ENCODE peak calls at places on chromosomes 2 and 18, in six cellular contexts. L is HCT116, N is K562, C is ovary, O is uterus, M is transverse colon. X is an unnamed sample. For H3K4me1, the result is how much of the 10 kb centered on the place peaks cover.

GRCh38 chr18:55351220-55351619 is 236.8 kb downstream of the TCF4 start:
- DNase-seq in L (no peak), N (no peak), C (no peak), O (no peak), M (no peak), X (no peak)

GRCh38 chr2:222241054-222241453 is 57.7 kb downstream of the PAX3 start:
- DNase-seq in L (no peak), N (no peak), C (no peak), O (no peak), M (no peak), X (no peak)

GRCh38 chr18:59744271-59744721 is 47.1 kb upstream of the CCBE1 start:
- DNase-seq in L (no peak), N (no peak), C (no peak), O (no peak), M (no peak), X (no peak)

GRCh38 chr18:77116201-77117080 is 16.1 kb downstream of the MBP start:
- DNase-seq in L (no peak), N (no peak), C (no peak), O (peak), M (no peak), X (no peak)

GRCh38 chr18:13460946-13461345 is 242.4 kb downstream of the LDLRAD4 start:
- DNase-seq in L (no peak), N (no peak), C (no peak), O (no peak), M (no peak), X (no peak)

GRCh38 chr2:191638079-191638801 is 39.7 kb upstream of the NABP1 start:
- DNase-seq in L (no peak), N (peak), C (no peak), O (no peak), M (no peak), X (no peak)

GRCh38 chr2:239006886-239007285 is 159.0 kb downstream of the TWIST2 start:
- DNase-seq in L (no peak), N (no peak), C (no peak), O (no peak), M (no peak), X (no peak)

GRCh38 chr2:216830346-216830745 is 29.5 kb downstream of the TNP1 start:
- DNase-seq in L (no peak), N (no peak), C (no peak), O (no peak), M (no peak), X (no peak)

GRCh38 chr2:23900927-23901322 is 26.0 kb downstream of the ATAD2B start:
- DNase-seq in L (peak), N (peak), C (no peak), O (no peak), M (peak), X (no peak)

GRCh38 chr2:23900133-23900926 is 26.6 kb downstream of the ATAD2B start:
- DNase-seq in L (peak), N (peak), C (no peak), O (no peak), M (peak), X (no peak)

GRCh38 chr2:23903034-23903433 is 23.9 kb downstream of the ATAD2B start:
- DNase-seq in L (no peak), N (no peak), C (no peak), O (no peak), M (no peak), X (no peak)

GRCh38 chr2:23904215-23904614 is 22.7 kb downstream of the ATAD2B start:
- DNase-seq in L (no peak), N (no peak), C (no peak), O (no peak), M (no peak), X (no peak)

DNA sequence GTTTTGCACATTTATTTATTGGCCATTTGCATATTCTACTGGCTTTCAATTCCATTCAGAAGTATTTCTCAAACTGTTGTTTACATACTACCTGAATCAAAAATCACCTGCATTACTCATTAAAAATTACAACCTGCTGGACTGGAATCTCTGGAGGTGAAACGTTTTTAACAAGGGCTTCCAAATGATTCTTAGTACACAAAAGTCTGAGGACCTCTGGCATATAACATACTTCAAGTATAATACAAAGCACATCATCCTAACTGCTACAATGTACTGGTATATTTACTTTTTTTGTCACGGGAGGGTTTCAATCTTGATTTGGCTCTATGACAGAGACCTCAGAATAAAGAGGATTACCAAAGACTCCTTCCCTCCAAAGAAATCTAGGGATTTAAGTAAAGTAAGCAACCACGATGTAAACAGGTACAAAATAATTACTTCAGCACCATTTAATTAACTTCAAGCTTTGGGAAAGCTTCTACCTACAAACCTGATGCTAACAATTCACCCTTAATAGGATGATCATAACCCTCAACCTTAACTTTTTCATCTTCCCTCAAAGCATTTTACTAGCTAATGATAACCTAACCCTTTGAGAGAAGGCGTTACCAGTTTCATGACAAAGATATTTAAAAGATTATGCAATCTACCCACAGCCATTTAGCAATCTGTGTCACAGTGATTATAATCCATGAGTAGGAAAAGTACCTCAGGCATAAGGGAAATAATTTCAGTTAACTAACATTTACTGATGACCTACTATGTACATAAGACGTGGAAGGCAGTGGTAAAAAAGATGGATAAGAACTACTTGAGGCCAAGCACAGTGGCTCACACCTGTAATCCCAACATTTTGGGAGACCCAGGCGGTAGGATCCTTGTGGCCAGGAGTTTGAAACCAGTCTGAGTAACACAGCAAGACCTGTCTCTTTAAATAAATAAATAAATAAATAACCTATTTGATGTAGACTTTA is 24.7 kb downstream of the ATAD2B start:
- DNase-seq in L (no peak), N (no peak), C (no peak), O (no peak), M (no peak), X (no peak)
- TF ChIP-seq POLR2A in L (no peak), N (no peak), C (no peak), O (no peak), M (no peak), X (no peak)

GRCh38 chr2:24349097-24349496 is 11.2 kb downstream of the ITSN2 start:
- DNase-seq in L (no peak), N (no peak), C (no peak), O (no peak), M (no peak), X (no peak)
- H3K4me1 ChIP-seq in L (under half), N (under half), C (under half), O (under half), M (under half), X (under half)

GRCh38 chr2:202109737-202110184 is 36.7 kb downstream of the KIAA2012 start:
- DNase-seq in L (no peak), N (no peak), C (no peak), O (peak), M (no peak), X (peak)
- TF ChIP-seq CTCF in L (no peak), N (no peak), C (no peak), O (no peak), M (no peak), X (no peak)

GRCh38 chr2:101697124-101697793 is at the start of gene MAP4K4:
- DNase-seq in L (peak), N (peak), C (peak), O (peak), M (peak), X (peak)
- TF ChIP-seq POLR2A in L (no peak), N (peak), C (peak), O (peak), M (peak), X (no peak)

DNA sequence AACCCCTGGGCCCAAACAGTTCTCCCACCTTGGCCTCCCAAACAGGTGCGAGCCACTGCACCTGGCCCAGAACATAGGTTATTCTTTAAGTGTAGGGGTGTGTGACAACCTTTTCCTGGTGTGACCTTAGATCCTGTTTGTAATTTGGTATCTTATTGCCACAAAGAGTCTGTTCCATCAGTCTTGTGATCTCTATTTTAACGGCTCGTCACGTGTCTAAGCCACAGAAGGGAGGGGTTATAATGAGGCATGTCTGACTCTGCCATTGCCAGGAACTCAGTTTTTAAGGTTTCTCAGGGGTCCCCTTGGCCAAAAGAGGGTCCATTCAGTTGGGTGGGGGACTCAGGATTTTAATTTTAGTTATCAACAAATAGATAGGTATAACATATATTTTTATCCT is 4.4 kb upstream of the ALS2 start:
- DNase-seq in L (no peak), N (no peak), C (no peak), O (no peak), M (no peak), X (no peak)
- H3K4me1 ChIP-seq in L (under half), N (under half), C (under half), O (under half), M (under half), X (under half)

DNA sequence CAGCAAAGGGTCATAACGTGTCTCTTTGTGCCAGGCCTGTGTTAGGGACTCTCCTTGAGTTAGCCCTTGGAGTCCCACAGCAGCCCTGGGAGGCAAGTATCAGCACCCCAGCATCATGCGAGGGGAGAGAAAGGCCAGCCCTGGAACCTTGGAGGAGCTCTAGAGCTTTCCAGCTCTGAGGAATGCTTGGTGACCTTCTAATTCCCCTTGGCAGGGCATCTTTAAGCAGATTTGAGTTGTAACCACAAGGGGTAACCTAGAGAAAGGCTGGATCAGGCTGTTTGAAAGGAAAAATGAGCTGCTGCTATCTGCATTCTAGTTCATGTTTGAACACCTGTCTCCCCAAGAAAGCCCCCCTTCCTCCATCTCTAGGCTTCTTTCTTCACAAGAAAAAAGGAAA is 23.8 kb upstream of the ODC1 start:
- DNase-seq in L (no peak), N (no peak), C (no peak), O (no peak), M (no peak), X (no peak)
- TF ChIP-seq CTCF in L (no peak), N (no peak), C (no peak), O (no peak), M (no peak), X (no peak)

GRCh38 chr2:17752892-17753802 is 463 bp downstream of the SMC6 start:
- DNase-seq in L (no peak), N (peak), C (no peak), O (no peak), M (peak), X (peak)
- TF ChIP-seq POLR2A in L (no peak), N (peak), C (peak), O (peak), M (peak), X (no peak)

GRCh38 chr2:63054812-63055509 is 4.3 kb downstream of the OTX1 start:
- DNase-seq in L (no peak), N (no peak), C (no peak), O (no peak), M (no peak), X (no peak)
- H3K4me1 ChIP-seq in L (under half), N (under half), C (under half), O (under half), M (half or more), X (under half)

DNA sequence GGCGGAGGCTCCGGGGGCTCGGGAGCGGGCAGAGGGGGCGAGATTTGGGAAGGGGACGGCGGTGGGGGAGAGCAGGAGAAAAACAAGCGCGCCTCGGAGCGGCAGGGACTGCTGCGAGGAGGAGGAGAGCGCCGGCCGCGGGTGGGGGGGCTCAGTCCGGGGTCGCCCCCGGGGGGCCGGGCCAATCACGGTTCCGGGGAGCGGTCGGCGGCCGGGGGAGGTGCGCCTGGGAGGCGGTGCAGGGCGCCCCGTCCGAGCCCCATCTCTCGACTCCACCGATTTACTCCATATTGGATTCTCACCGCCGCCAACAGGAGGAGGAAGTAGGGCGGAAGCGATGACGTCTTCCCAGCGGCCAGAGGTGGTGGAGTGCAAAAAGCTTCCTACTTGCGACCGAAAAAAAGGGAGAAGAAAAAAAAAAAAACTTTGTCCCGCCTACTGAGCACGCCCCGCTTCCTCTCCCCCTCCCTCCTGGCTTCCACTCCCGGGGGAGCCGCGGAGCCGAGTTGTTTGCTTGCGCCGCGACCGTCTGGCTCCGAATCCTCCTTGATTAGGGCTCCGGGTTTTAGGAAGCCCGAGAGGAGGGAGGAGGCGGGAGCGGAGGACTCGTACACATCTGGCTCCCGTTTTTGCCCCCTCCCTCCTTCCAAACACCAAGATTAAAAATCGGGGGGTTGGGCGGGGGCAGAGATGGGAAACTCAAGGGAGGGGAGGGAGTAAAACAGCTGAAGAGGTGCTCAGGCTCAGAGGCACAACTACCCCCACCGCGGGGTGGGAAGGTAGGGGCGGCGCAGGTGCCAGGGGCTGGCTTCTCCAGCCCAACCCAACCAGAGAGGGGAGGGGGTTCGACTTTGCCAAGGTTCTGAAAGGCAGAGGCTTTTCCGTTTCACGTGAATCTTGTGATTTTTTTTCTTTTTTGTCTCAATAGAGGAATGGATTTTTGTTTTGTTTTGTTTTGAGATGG is at the start of gene SPRED2:
- DNase-seq in L (peak), N (peak), C (peak), O (peak), M (peak), X (peak)
- TF ChIP-seq CTCF in L (no peak), N (peak), C (peak), O (peak), M (peak), X (no peak)

DNA sequence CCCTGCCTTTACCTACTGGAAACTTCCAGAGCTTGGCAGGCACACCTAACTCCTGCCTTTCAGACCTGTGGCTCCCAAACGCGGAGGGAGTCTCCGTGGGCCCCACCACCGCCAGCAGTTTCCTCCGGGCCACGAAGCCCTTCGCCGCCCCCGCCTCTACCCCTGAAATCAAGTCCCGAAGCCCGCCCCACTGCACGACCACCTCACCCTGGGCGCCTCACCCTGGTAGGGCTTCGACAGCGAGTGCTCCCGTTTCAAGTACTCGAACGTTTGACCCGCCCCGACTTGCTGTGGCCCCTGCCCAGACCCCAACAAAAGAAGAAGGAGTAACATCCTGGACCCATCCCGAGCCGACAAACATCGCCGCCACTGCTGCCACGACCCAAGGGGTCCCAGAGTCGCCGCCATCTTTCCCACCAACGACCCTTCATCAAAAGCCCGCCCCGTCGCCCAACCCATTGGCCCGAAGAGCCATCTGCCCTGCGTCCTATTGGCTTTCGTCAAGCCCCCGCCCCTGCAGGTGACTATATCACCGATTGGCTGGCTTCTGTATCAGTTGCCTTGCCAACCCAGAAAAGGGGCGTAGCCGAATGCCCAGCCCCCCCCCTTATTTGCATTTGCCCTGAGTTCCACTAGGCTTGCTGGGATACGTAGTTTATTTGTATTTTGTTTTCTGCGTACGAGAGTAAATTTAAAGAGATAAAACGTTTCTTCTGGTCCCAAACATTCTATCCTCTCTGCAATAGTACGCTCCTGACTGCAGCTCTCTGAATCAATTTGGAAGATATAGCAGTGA is at the start of gene LMAN2L:
- DNase-seq in L (peak), N (peak), C (peak), O (peak), M (peak), X (peak)
- TF ChIP-seq POLR2A in L (peak), N (peak), C (peak), O (peak), M (peak), X (no peak)

X was measured in testis.